ENCODE peak calls at places on chromosomes 3 and 15, in ten cellular contexts. C is NCI-H2029; X is activated T-helper 2 cell treated with anti-CD3 and anti-CD28 coated beads, Interferon-gamma antibody, Interleukin-2, Interleukin-4, amounts not matched to agents 10 μg/mL and 5 μg/mL and 100 μg/mL, durations not matched to agents 14 hours and 24 hours and 36 hours; E is Panc1; B is activated CD4-positive, alpha-beta T cell treated with anti-CD3 and anti-CD28 coated beads, Interleukin-2, amount 50 U/mL, for 1 hour; V is IMR-90; R is PC-3; H is natural killer cell treated with Interleukin-12 subunit alpha and Interleukin-12 subunit beta and Interleukin-15 and Interleukin-18, amount 100 ng/mL, for 72 hours; M is PC-9; A is T-helper 9 cell. Y is an unnamed sample.
A peak's percentile ranks its signal among the peaks of the same experiment; 100 is the strongest.

GRCh38 chr3:97927699-97928098 is 44.5 kb downstream of the RIOX2 start:
- DNase-seq in H (no peak), X (no peak), E (no peak), R (peak; percentile 32), B (no peak), C (no peak), A (no peak), M (peak; percentile 76), V (peak; percentile 66), Y (no peak)

GRCh38 chr3:133448478-133449122 is 48.7 kb downstream of the BFSP2 start:
- DNase-seq in A (no peak), V (no peak), C (no peak), E (no peak), R (no peak), M (no peak), H (no peak), X (peak; percentile 34), B (no peak), Y (no peak)

GRCh38 chr15:56758770-56759449 is 25.6 kb upstream of the ZNF280D start:
- DNase-seq in H (no peak), V (peak; percentile 79), B (no peak), M (no peak), A (no peak), R (peak; percentile 48), E (no peak), C (no peak), X (no peak), Y (no peak)

GRCh38 chr15:78739206-78739605 is 72.1 kb downstream of the ADAMTS7 start:
- DNase-seq in H (no peak), B (no peak), M (no peak), V (no peak), C (no peak), E (no peak), A (no peak), R (no peak), X (no peak), Y (no peak)

GRCh38 chr3:139561959-139562676 is 22.6 kb upstream of the RBP1 start:
- DNase-seq in V (peak; percentile 43), R (peak; percentile 56), E (peak; percentile 8), H (no peak), M (peak; percentile 55), B (no peak), A (no peak), C (peak; percentile 40), X (no peak), Y (peak; percentile 56)

GRCh38 chr3:151925876-151926275 is 52.4 kb downstream of the SUCNR1 start:
- DNase-seq in H (no peak), R (peak; percentile 89), V (peak; percentile 83), E (no peak), A (no peak), X (no peak), M (peak; percentile 73), C (no peak), B (no peak), Y (no peak)

GRCh38 chr3:184368804-184369183 is 7.3 kb downstream of the POLR2H start:
- DNase-seq in C (no peak), A (no peak), V (peak; percentile 75), X (no peak), E (no peak), M (no peak), H (no peak), R (no peak), B (no peak), Y (no peak)

GRCh38 chr3:169780738-169781137 is 7.5 kb downstream of the MYNN start:
- DNase-seq in A (no peak), X (no peak), V (no peak), B (no peak), M (no peak), E (no peak), C (no peak), R (no peak), H (no peak), Y (no peak)

Y was measured in HCT116.